ENCODE peak calls at places on chromosomes 13 and 19, in nine cellular contexts. One of them, this sample, is unnamed.

GRCh38 chr13:98749501-98749900 is 3.0 kb downstream of the SLC15A1 start:
- DNase-seq in Peyer's patch: no peak
- DNase-seq in transverse colon: no peak
- DNase-seq in tibial nerve: no peak
- DNase-seq in NB4: no peak
- DNase-seq in stomach: no peak
- DNase-seq in body of pancreas: no peak
- DNase-seq in lower leg skin: no peak
- DNase-seq in H54: no peak
- DNase-seq in this sample: no peak

GRCh38 chr19:30719189-30719990 is 347.2 kb downstream of the ZNF536 start:
- DNase-seq in Peyer's patch: peak; percentile 59
- DNase-seq in transverse colon: peak; percentile 60
- DNase-seq in tibial nerve: peak; percentile 27
- DNase-seq in NB4: no peak
- DNase-seq in stomach: peak; percentile 62
- DNase-seq in body of pancreas: peak; percentile 87
- DNase-seq in lower leg skin: peak; percentile 87
- DNase-seq in H54: peak; percentile 38
- DNase-seq in this sample: no peak

GRCh38 chr19:50639121-50640112 is at the start of gene SYT3:
- DNase-seq in Peyer's patch: peak; percentile 53
- DNase-seq in transverse colon: peak; percentile 20
- DNase-seq in tibial nerve: no peak
- DNase-seq in NB4: peak; percentile 53
- DNase-seq in stomach: peak; percentile 48
- DNase-seq in body of pancreas: peak; percentile 65
- DNase-seq in lower leg skin: no peak
- DNase-seq in H54: peak; percentile 93
- DNase-seq in this sample: no peak

GRCh38 chr13:25203256-25203794 is 31.2 kb upstream of the AMER2 start:
- DNase-seq in Peyer's patch: no peak
- DNase-seq in transverse colon: no peak
- DNase-seq in tibial nerve: no peak
- DNase-seq in NB4: no peak
- DNase-seq in stomach: no peak
- DNase-seq in body of pancreas: no peak
- DNase-seq in lower leg skin: no peak
- DNase-seq in H54: no peak
- DNase-seq in this sample: no peak

GRCh38 chr13:42048323-42048624 is 174 bp upstream of the DGKH start:
- DNase-seq in Peyer's patch: no peak
- DNase-seq in transverse colon: no peak
- DNase-seq in tibial nerve: no peak
- DNase-seq in NB4: no peak
- DNase-seq in stomach: no peak
- DNase-seq in body of pancreas: no peak
- DNase-seq in lower leg skin: no peak
- DNase-seq in H54: no peak
- DNase-seq in this sample: no peak

GRCh38 chr19:12913871-12914690 is 5.0 kb downstream of the SYCE2 start:
- DNase-seq in Peyer's patch: peak; percentile 80
- DNase-seq in transverse colon: peak; percentile 45
- DNase-seq in tibial nerve: peak; percentile 39
- DNase-seq in NB4: peak; percentile 96
- DNase-seq in stomach: no peak
- DNase-seq in body of pancreas: peak; percentile 19
- DNase-seq in lower leg skin: no peak
- DNase-seq in H54: no peak
- DNase-seq in this sample: no peak

GRCh38 chr13:90696254-90696653 is 651.2 kb upstream of the MIR17HG start:
- DNase-seq in Peyer's patch: no peak
- DNase-seq in transverse colon: no peak
- DNase-seq in tibial nerve: no peak
- DNase-seq in NB4: no peak
- DNase-seq in stomach: no peak
- DNase-seq in body of pancreas: no peak
- DNase-seq in lower leg skin: no peak
- DNase-seq in H54: peak; percentile 7
- DNase-seq in this sample: no peak

GRCh38 chr19:3987619-3988371 is 2.5 kb upstream of the EEF2 start:
- DNase-seq in Peyer's patch: peak; percentile 96
- DNase-seq in transverse colon: peak; percentile 93
- DNase-seq in tibial nerve: peak; percentile 83
- DNase-seq in NB4: peak; percentile 75
- DNase-seq in stomach: peak; percentile 93
- DNase-seq in body of pancreas: peak; percentile 95
- DNase-seq in lower leg skin: peak; percentile 94
- DNase-seq in H54: peak; percentile 63
- DNase-seq in this sample: peak; percentile 95

DNA sequence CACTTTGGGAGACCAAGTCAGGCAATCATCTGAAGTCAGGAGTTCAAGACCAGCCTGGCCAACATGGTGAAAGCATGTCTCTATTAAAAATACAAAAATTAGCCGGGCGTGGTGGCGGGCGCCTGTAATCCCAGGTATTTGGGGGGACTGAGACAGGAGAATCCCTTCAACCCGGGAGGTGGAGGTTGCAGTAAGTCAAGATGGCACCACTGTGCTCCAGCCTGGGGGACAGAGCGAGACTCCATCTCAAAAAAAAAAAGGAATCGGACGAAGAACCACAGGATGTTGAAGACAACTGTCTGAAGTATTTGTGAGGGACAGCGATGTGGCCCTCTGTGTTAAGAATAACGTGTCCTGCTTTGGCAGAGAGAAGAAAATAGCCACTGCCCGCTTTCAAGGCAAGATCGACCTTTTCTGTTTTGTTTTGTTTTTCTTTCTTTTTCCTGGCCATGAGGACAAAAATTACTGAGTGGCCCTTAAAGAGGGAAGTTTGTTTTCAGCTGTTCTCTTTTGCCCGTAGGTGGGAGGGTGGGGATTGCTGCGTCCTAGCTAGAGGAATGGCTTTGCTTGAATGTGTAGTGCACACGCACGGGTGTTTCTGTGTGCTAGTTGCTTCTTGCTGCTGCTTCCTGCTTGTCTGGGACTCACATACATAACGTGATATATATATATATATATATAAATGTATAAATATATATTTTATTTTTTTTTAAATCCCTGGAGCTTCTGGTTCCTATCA is 6.2 kb upstream of the PRKCG start:
- DNase-seq in Peyer's patch: no peak
- DNase-seq in transverse colon: no peak
- DNase-seq in tibial nerve: no peak
- DNase-seq in NB4: no peak
- DNase-seq in stomach: no peak
- DNase-seq in body of pancreas: no peak
- DNase-seq in lower leg skin: no peak
- DNase-seq in H54: no peak
- DNase-seq in this sample: no peak
- TF ChIP-seq POLR2A in Peyer's patch: no peak
- TF ChIP-seq POLR2A in transverse colon: no peak
- TF ChIP-seq POLR2A in tibial nerve: no peak
- TF ChIP-seq POLR2A in NB4: no peak
- TF ChIP-seq POLR2A in stomach: no peak
- TF ChIP-seq POLR2A in body of pancreas: no peak
- TF ChIP-seq POLR2A in lower leg skin: no peak
- TF ChIP-seq POLR2A in H54: no peak
- TF ChIP-seq POLR2A in this sample: no peak

GRCh38 chr19:52692431-52693008 is 42.3 kb downstream of the ZNF611 start:
- DNase-seq in Peyer's patch: no peak
- DNase-seq in transverse colon: no peak
- DNase-seq in tibial nerve: no peak
- DNase-seq in NB4: no peak
- DNase-seq in stomach: no peak
- DNase-seq in body of pancreas: no peak
- DNase-seq in lower leg skin: peak; percentile 34
- DNase-seq in H54: no peak
- DNase-seq in this sample: no peak

GRCh38 chr19:52691737-52692136 is 43.1 kb downstream of the ZNF611 start:
- DNase-seq in Peyer's patch: no peak
- DNase-seq in transverse colon: no peak
- DNase-seq in tibial nerve: no peak
- DNase-seq in NB4: no peak
- DNase-seq in stomach: no peak
- DNase-seq in body of pancreas: no peak
- DNase-seq in lower leg skin: no peak
- DNase-seq in H54: no peak
- DNase-seq in this sample: no peak

GRCh38 chr19:52691215-52691610 is 43.6 kb downstream of the ZNF611 start:
- DNase-seq in Peyer's patch: no peak
- DNase-seq in transverse colon: no peak
- DNase-seq in tibial nerve: no peak
- DNase-seq in NB4: no peak
- DNase-seq in stomach: no peak
- DNase-seq in body of pancreas: no peak
- DNase-seq in lower leg skin: peak; percentile 80
- DNase-seq in H54: no peak
- DNase-seq in this sample: no peak

GRCh38 chr19:52689804-52690394 is 44.9 kb downstream of the ZNF611 start:
- DNase-seq in Peyer's patch: peak; percentile 54
- DNase-seq in transverse colon: peak; percentile 30
- DNase-seq in tibial nerve: peak; percentile 29
- DNase-seq in NB4: peak; percentile 45
- DNase-seq in stomach: peak; percentile 28
- DNase-seq in body of pancreas: peak; percentile 40
- DNase-seq in lower leg skin: peak; percentile 91
- DNase-seq in H54: no peak
- DNase-seq in this sample: peak; percentile 62

GRCh38 chr19:52690395-52691214 is 44.2 kb downstream of the ZNF611 start:
- DNase-seq in Peyer's patch: peak; percentile 97
- DNase-seq in transverse colon: peak; percentile 95
- DNase-seq in tibial nerve: peak; percentile 92
- DNase-seq in NB4: peak; percentile 93
- DNase-seq in stomach: peak; percentile 93
- DNase-seq in body of pancreas: peak; percentile 96
- DNase-seq in lower leg skin: peak; percentile 99
- DNase-seq in H54: peak; percentile 79
- DNase-seq in this sample: peak; percentile 93
- TF ChIP-seq POLR2A in Peyer's patch: peak; percentile 51
- TF ChIP-seq POLR2A in transverse colon: peak; percentile 51
- TF ChIP-seq POLR2A in tibial nerve: peak; percentile 82
- TF ChIP-seq POLR2A in NB4: peak; percentile 79
- TF ChIP-seq POLR2A in stomach: no peak
- TF ChIP-seq POLR2A in body of pancreas: peak; percentile 61
- TF ChIP-seq POLR2A in lower leg skin: no peak
- TF ChIP-seq POLR2A in H54: peak; percentile 84
- TF ChIP-seq POLR2A in this sample: peak; percentile 71

GRCh38 chr19:47229674-47230121 is 1.3 kb downstream of the BBC3 start:
- DNase-seq in Peyer's patch: no peak
- DNase-seq in transverse colon: peak; percentile 38
- DNase-seq in tibial nerve: peak; percentile 34
- DNase-seq in NB4: peak; percentile 67
- DNase-seq in stomach: no peak
- DNase-seq in body of pancreas: no peak
- DNase-seq in lower leg skin: no peak
- DNase-seq in H54: no peak
- DNase-seq in this sample: peak; percentile 86

GRCh38 chr19:47228937-47229673 is 1.9 kb downstream of the BBC3 start:
- DNase-seq in Peyer's patch: peak; percentile 62
- DNase-seq in transverse colon: peak; percentile 29
- DNase-seq in tibial nerve: peak; percentile 34
- DNase-seq in NB4: peak; percentile 75
- DNase-seq in stomach: no peak
- DNase-seq in body of pancreas: no peak
- DNase-seq in lower leg skin: no peak
- DNase-seq in H54: no peak
- DNase-seq in this sample: peak; percentile 87

GRCh38 chr19:47226426-47227346 is 4.3 kb downstream of the BBC3 start:
- DNase-seq in Peyer's patch: peak; percentile 94
- DNase-seq in transverse colon: peak; percentile 90
- DNase-seq in tibial nerve: peak; percentile 85
- DNase-seq in NB4: peak; percentile 97
- DNase-seq in stomach: peak; percentile 80
- DNase-seq in body of pancreas: peak; percentile 75
- DNase-seq in lower leg skin: peak; percentile 97
- DNase-seq in H54: peak; percentile 70
- DNase-seq in this sample: peak; percentile 91

GRCh38 chr19:47227347-47228167 is 3.4 kb downstream of the BBC3 start:
- DNase-seq in Peyer's patch: peak; percentile 90
- DNase-seq in transverse colon: peak; percentile 89
- DNase-seq in tibial nerve: peak; percentile 85
- DNase-seq in NB4: peak; percentile 100
- DNase-seq in stomach: peak; percentile 84
- DNase-seq in body of pancreas: peak; percentile 80
- DNase-seq in lower leg skin: peak; percentile 98
- DNase-seq in H54: peak; percentile 78
- DNase-seq in this sample: peak; percentile 87

DNA sequence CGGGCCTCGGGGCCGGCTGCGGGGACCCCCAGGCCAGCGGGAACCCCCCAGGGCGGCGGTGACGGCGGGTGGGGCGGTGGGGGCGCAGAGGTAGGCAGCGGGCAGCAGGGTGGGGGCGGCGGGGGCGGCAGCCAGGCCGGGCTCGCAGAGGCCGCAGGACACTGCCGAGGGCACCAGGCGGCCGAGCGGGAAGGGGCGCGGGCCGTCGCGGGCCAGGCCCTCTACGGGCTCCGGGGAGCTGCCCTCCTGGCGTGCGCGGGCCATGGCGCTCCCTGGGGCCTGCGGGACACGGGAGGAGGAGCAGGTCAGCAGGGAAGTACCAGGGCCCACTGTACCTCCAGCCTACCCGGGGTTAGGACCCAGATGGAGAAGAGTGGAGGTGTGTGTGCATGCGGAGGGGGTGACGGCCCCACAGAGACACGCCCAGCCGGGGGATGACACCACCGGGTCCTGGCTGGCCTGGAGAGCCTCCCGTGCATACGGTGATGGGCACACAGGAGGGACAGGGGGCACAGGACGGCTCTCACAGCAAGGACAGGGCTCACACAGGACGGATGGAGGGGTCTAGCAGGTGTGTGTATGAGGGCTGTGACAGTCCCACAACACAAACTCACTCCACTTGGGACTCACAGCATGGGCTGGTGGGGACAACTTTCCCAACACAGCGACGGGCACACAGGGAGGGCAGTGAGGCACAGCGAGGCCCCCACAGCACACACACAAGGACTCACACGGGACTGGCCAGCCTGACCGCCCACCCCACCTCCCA is 2.6 kb downstream of the BBC3 start:
- DNase-seq in Peyer's patch: peak; percentile 79
- DNase-seq in transverse colon: peak; percentile 74
- DNase-seq in tibial nerve: peak; percentile 41
- DNase-seq in NB4: peak; percentile 89
- DNase-seq in stomach: peak; percentile 45
- DNase-seq in body of pancreas: peak; percentile 58
- DNase-seq in lower leg skin: peak; percentile 93
- DNase-seq in H54: no peak
- DNase-seq in this sample: peak; percentile 77
- TF ChIP-seq POLR2A in Peyer's patch: no peak
- TF ChIP-seq POLR2A in transverse colon: no peak
- TF ChIP-seq POLR2A in tibial nerve: no peak
- TF ChIP-seq POLR2A in NB4: no peak
- TF ChIP-seq POLR2A in stomach: no peak
- TF ChIP-seq POLR2A in body of pancreas: no peak
- TF ChIP-seq POLR2A in lower leg skin: no peak
- TF ChIP-seq POLR2A in H54: no peak
- TF ChIP-seq POLR2A in this sample: peak; percentile 69

GRCh38 chr19:34988119-34988518 is 12.0 kb upstream of the GRAMD1A start:
- DNase-seq in Peyer's patch: no peak
- DNase-seq in transverse colon: no peak
- DNase-seq in tibial nerve: no peak
- DNase-seq in NB4: no peak
- DNase-seq in stomach: no peak
- DNase-seq in body of pancreas: no peak
- DNase-seq in lower leg skin: no peak
- DNase-seq in H54: no peak
- DNase-seq in this sample: no peak

GRCh38 chr19:34985249-34986022 is 14.7 kb upstream of the GRAMD1A start:
- DNase-seq in Peyer's patch: peak; percentile 64
- DNase-seq in transverse colon: no peak
- DNase-seq in tibial nerve: no peak
- DNase-seq in NB4: no peak
- DNase-seq in stomach: peak; percentile 57
- DNase-seq in body of pancreas: peak; percentile 73
- DNase-seq in lower leg skin: peak; percentile 87
- DNase-seq in H54: no peak
- DNase-seq in this sample: no peak

GRCh38 chr19:34982275-34982674 is 17.8 kb upstream of the GRAMD1A start:
- DNase-seq in Peyer's patch: no peak
- DNase-seq in transverse colon: no peak
- DNase-seq in tibial nerve: no peak
- DNase-seq in NB4: no peak
- DNase-seq in stomach: no peak
- DNase-seq in body of pancreas: no peak
- DNase-seq in lower leg skin: no peak
- DNase-seq in H54: no peak
- DNase-seq in this sample: no peak

GRCh38 chr19:34983786-34984185 is 16.3 kb upstream of the GRAMD1A start:
- DNase-seq in Peyer's patch: no peak
- DNase-seq in transverse colon: no peak
- DNase-seq in tibial nerve: no peak
- DNase-seq in NB4: no peak
- DNase-seq in stomach: no peak
- DNase-seq in body of pancreas: no peak
- DNase-seq in lower leg skin: no peak
- DNase-seq in H54: no peak
- DNase-seq in this sample: no peak

DNA sequence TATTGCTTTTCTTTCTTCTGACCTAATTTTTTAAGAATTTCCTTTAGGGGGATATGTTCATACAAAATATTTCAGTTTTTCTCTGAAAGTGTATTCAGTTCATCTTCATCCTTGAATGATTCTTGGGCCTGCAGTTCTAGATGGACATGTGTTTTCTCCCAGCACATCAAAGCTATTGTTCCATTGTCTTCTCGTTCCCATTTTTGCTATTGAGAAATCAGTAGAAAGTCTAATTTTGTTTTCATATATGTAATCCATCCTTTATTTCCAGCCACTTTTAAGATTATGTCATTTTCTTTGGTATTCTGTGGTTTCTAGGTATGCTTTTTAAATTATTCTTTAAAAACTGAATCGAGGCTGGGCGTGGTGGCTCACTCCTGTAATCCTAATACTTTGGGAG is 15.8 kb upstream of the GRAMD1A start:
- DNase-seq in Peyer's patch: no peak
- DNase-seq in transverse colon: no peak
- DNase-seq in tibial nerve: no peak
- DNase-seq in NB4: no peak
- DNase-seq in stomach: no peak
- DNase-seq in body of pancreas: no peak
- DNase-seq in lower leg skin: no peak
- DNase-seq in H54: no peak
- DNase-seq in this sample: no peak
- TF ChIP-seq POLR2A in Peyer's patch: no peak
- TF ChIP-seq POLR2A in transverse colon: no peak
- TF ChIP-seq POLR2A in tibial nerve: no peak
- TF ChIP-seq POLR2A in NB4: no peak
- TF ChIP-seq POLR2A in stomach: no peak
- TF ChIP-seq POLR2A in body of pancreas: no peak
- TF ChIP-seq POLR2A in lower leg skin: no peak
- TF ChIP-seq POLR2A in H54: no peak
- TF ChIP-seq POLR2A in this sample: no peak